ENCODE peak calls at places on chromosomes 5 and 9, in ten cellular contexts. One of them, this sample, is unnamed.

GRCh38 chr9:89592963-89593775 is 11.6 kb upstream of the GADD45G start:
- DNase-seq in H1: peak; percentile 72
- DNase-seq in heart left ventricle: no peak
- DNase-seq in sigmoid colon: no peak
- DNase-seq in IMR-90: peak; percentile 57
- DNase-seq in tibial nerve: no peak
- DNase-seq in uterus: no peak
- DNase-seq in A549: no peak
- DNase-seq in endothelial cell of umbilical vein: no peak
- DNase-seq in adrenal gland: no peak
- DNase-seq in this sample: no peak

GRCh38 chr9:98045234-98046160 is 11.0 kb upstream of the NANS start:
- DNase-seq in heart left ventricle: no peak
- DNase-seq in sigmoid colon: no peak
- DNase-seq in uterus: no peak
- DNase-seq in H1: no peak
- DNase-seq in IMR-90: no peak
- DNase-seq in A549: no peak
- DNase-seq in tibial nerve: no peak
- DNase-seq in endothelial cell of umbilical vein: no peak
- DNase-seq in adrenal gland: no peak
- DNase-seq in this sample: no peak

GRCh38 chr9:28927711-28928110 is 1354.4 kb upstream of the C9orf72 start:
- DNase-seq in adrenal gland: no peak
- DNase-seq in sigmoid colon: no peak
- DNase-seq in A549: peak; percentile 7
- DNase-seq in endothelial cell of umbilical vein: no peak
- DNase-seq in tibial nerve: no peak
- DNase-seq in H1: no peak
- DNase-seq in heart left ventricle: no peak
- DNase-seq in IMR-90: no peak
- DNase-seq in uterus: no peak
- DNase-seq in this sample: no peak

GRCh38 chr5:131745594-131746175 is 51.1 kb downstream of the FNIP1 start:
- DNase-seq in IMR-90: peak; percentile 20
- DNase-seq in A549: no peak
- DNase-seq in tibial nerve: no peak
- DNase-seq in endothelial cell of umbilical vein: no peak
- DNase-seq in heart left ventricle: no peak
- DNase-seq in H1: no peak
- DNase-seq in adrenal gland: no peak
- DNase-seq in sigmoid colon: no peak
- DNase-seq in uterus: no peak
- DNase-seq in this sample: no peak

GRCh38 chr9:130495067-130495466 is 50.3 kb downstream of the ASS1 start:
- DNase-seq in A549: no peak
- DNase-seq in endothelial cell of umbilical vein: no peak
- DNase-seq in sigmoid colon: no peak
- DNase-seq in IMR-90: no peak
- DNase-seq in uterus: no peak
- DNase-seq in H1: no peak
- DNase-seq in tibial nerve: no peak
- DNase-seq in adrenal gland: no peak
- DNase-seq in heart left ventricle: no peak
- DNase-seq in this sample: no peak

GRCh38 chr9:72753261-72753893 is 199.5 kb downstream of the ALDH1A1 start:
- DNase-seq in H1: no peak
- DNase-seq in uterus: no peak
- DNase-seq in heart left ventricle: no peak
- DNase-seq in IMR-90: peak; percentile 31
- DNase-seq in sigmoid colon: no peak
- DNase-seq in endothelial cell of umbilical vein: peak; percentile 10
- DNase-seq in A549: peak; percentile 13
- DNase-seq in adrenal gland: no peak
- DNase-seq in tibial nerve: no peak
- DNase-seq in this sample: no peak

GRCh38 chr5:17012289-17012688 is 76.2 kb upstream of the MYO10 start:
- DNase-seq in sigmoid colon: no peak
- DNase-seq in H1: no peak
- DNase-seq in adrenal gland: no peak
- DNase-seq in heart left ventricle: no peak
- DNase-seq in endothelial cell of umbilical vein: peak; percentile 59
- DNase-seq in A549: peak; percentile 35
- DNase-seq in uterus: no peak
- DNase-seq in tibial nerve: no peak
- DNase-seq in IMR-90: peak; percentile 83
- DNase-seq in this sample: no peak

GRCh38 chr5:142783601-142784291 is 13.6 kb downstream of the ARHGAP26 start:
- DNase-seq in tibial nerve: no peak
- DNase-seq in H1: no peak
- DNase-seq in heart left ventricle: peak; percentile 54
- DNase-seq in sigmoid colon: peak; percentile 75
- DNase-seq in endothelial cell of umbilical vein: no peak
- DNase-seq in IMR-90: no peak
- DNase-seq in A549: no peak
- DNase-seq in uterus: no peak
- DNase-seq in adrenal gland: peak; percentile 74
- DNase-seq in this sample: no peak

GRCh38 chr5:32445831-32446614 is 1.5 kb upstream of the ZFR start:
- DNase-seq in tibial nerve: no peak
- DNase-seq in endothelial cell of umbilical vein: no peak
- DNase-seq in adrenal gland: no peak
- DNase-seq in sigmoid colon: no peak
- DNase-seq in uterus: no peak
- DNase-seq in H1: no peak
- DNase-seq in IMR-90: no peak
- DNase-seq in heart left ventricle: no peak
- DNase-seq in A549: no peak
- DNase-seq in this sample: peak; percentile 44

GRCh38 chr5:1801061-1801953 is at the start of gene NDUFS6:
- DNase-seq in endothelial cell of umbilical vein: peak; percentile 78
- DNase-seq in adrenal gland: peak; percentile 81
- DNase-seq in heart left ventricle: peak; percentile 84
- DNase-seq in H1: peak; percentile 39
- DNase-seq in A549: peak; percentile 55
- DNase-seq in tibial nerve: peak; percentile 38
- DNase-seq in IMR-90: peak; percentile 55
- DNase-seq in sigmoid colon: peak; percentile 86
- DNase-seq in uterus: peak; percentile 62
- DNase-seq in this sample: peak; percentile 29

GRCh38 chr5:131776451-131776850 is 20.4 kb downstream of the FNIP1 start:
- DNase-seq in sigmoid colon: no peak
- DNase-seq in heart left ventricle: no peak
- DNase-seq in adrenal gland: no peak
- DNase-seq in uterus: no peak
- DNase-seq in endothelial cell of umbilical vein: no peak
- DNase-seq in A549: no peak
- DNase-seq in IMR-90: no peak
- DNase-seq in H1: no peak
- DNase-seq in tibial nerve: no peak
- DNase-seq in this sample: no peak

GRCh38 chr9:138043411-138044345 is 166.1 kb downstream of the CACNA1B start:
- DNase-seq in tibial nerve: no peak
- DNase-seq in H1: no peak
- DNase-seq in heart left ventricle: no peak
- DNase-seq in sigmoid colon: peak; percentile 46
- DNase-seq in adrenal gland: no peak
- DNase-seq in uterus: no peak
- DNase-seq in A549: no peak
- DNase-seq in IMR-90: no peak
- DNase-seq in endothelial cell of umbilical vein: no peak
- DNase-seq in this sample: peak; percentile 17

GRCh38 chr5:89083791-89084190 is 200.8 kb upstream of the MEF2C start:
- DNase-seq in A549: no peak
- DNase-seq in adrenal gland: no peak
- DNase-seq in endothelial cell of umbilical vein: no peak
- DNase-seq in tibial nerve: no peak
- DNase-seq in IMR-90: peak; percentile 42
- DNase-seq in uterus: no peak
- DNase-seq in sigmoid colon: no peak
- DNase-seq in H1: no peak
- DNase-seq in heart left ventricle: no peak
- DNase-seq in this sample: no peak

GRCh38 chr5:98794001-98794400 is 20.5 kb downstream of the RGMB start:
- DNase-seq in sigmoid colon: no peak
- DNase-seq in adrenal gland: no peak
- DNase-seq in tibial nerve: no peak
- DNase-seq in H1: no peak
- DNase-seq in heart left ventricle: no peak
- DNase-seq in endothelial cell of umbilical vein: no peak
- DNase-seq in IMR-90: no peak
- DNase-seq in uterus: no peak
- DNase-seq in A549: no peak
- DNase-seq in this sample: no peak
- H3K4me1 ChIP-seq in sigmoid colon: no peaks in the 10 kb centered on the region
- H3K4me1 ChIP-seq in adrenal gland: no peaks in the 10 kb centered on the region
- H3K4me1 ChIP-seq in tibial nerve: no peaks in the 10 kb centered on the region
- H3K4me1 ChIP-seq in H1: peaks cover 8% of the 10 kb centered on the region
- H3K4me1 ChIP-seq in heart left ventricle: peaks cover 8% of the 10 kb centered on the region
- H3K4me1 ChIP-seq in endothelial cell of umbilical vein: no peaks in the 10 kb centered on the region
- H3K4me1 ChIP-seq in IMR-90: no peaks in the 10 kb centered on the region
- H3K4me1 ChIP-seq in uterus: no peaks in the 10 kb centered on the region
- H3K4me1 ChIP-seq in A549: peaks cover 3% of the 10 kb centered on the region
- H3K4me1 ChIP-seq in this sample: no peaks in the 10 kb centered on the region

GRCh38 chr9:127877566-127877998 is at the start of gene AK1:
- DNase-seq in endothelial cell of umbilical vein: peak; percentile 63
- DNase-seq in uterus: peak; percentile 76
- DNase-seq in IMR-90: peak; percentile 37
- DNase-seq in A549: no peak
- DNase-seq in sigmoid colon: peak; percentile 91
- DNase-seq in H1: no peak
- DNase-seq in heart left ventricle: peak; percentile 89
- DNase-seq in tibial nerve: peak; percentile 68
- DNase-seq in adrenal gland: peak; percentile 81
- DNase-seq in this sample: peak; percentile 82
- TF ChIP-seq POLR2A in endothelial cell of umbilical vein: peak; percentile 86
- TF ChIP-seq POLR2A in uterus: peak; percentile 56
- TF ChIP-seq POLR2A in IMR-90: peak; percentile 42
- TF ChIP-seq POLR2A in A549: peak; percentile 59
- TF ChIP-seq POLR2A in sigmoid colon: no peak
- TF ChIP-seq POLR2A in H1: peak; percentile 52
- TF ChIP-seq POLR2A in heart left ventricle: no peak
- TF ChIP-seq POLR2A in tibial nerve: peak; percentile 62
- TF ChIP-seq POLR2A in adrenal gland: no peak
- TF ChIP-seq POLR2A in this sample: no peak

GRCh38 chr9:5450360-5451051 is at the start of gene CD274:
- DNase-seq in heart left ventricle: peak; percentile 94
- DNase-seq in A549: peak; percentile 70
- DNase-seq in H1: peak; percentile 79
- DNase-seq in tibial nerve: peak; percentile 61
- DNase-seq in IMR-90: peak; percentile 93
- DNase-seq in endothelial cell of umbilical vein: peak; percentile 92
- DNase-seq in uterus: peak; percentile 86
- DNase-seq in adrenal gland: peak; percentile 93
- DNase-seq in sigmoid colon: peak; percentile 93
- DNase-seq in this sample: peak; percentile 82
- H3K4me1 ChIP-seq in heart left ventricle: no peaks in the 10 kb centered on the region
- H3K4me1 ChIP-seq in A549: peaks cover 53% of the 10 kb centered on the region
- H3K4me1 ChIP-seq in H1: peaks cover 2% of the 10 kb centered on the region
- H3K4me1 ChIP-seq in tibial nerve: no peaks in the 10 kb centered on the region
- H3K4me1 ChIP-seq in IMR-90: peaks cover 6% of the 10 kb centered on the region
- H3K4me1 ChIP-seq in endothelial cell of umbilical vein: peaks cover 68% of the 10 kb centered on the region
- H3K4me1 ChIP-seq in uterus: no peaks in the 10 kb centered on the region
- H3K4me1 ChIP-seq in adrenal gland: no peaks in the 10 kb centered on the region
- H3K4me1 ChIP-seq in sigmoid colon: no peaks in the 10 kb centered on the region
- H3K4me1 ChIP-seq in this sample: no peaks in the 10 kb centered on the region

GRCh38 chr5:59759600-59760357 is 133.7 kb downstream of the PDE4D start:
- DNase-seq in H1: no peak
- DNase-seq in A549: peak; percentile 49
- DNase-seq in adrenal gland: no peak
- DNase-seq in sigmoid colon: no peak
- DNase-seq in tibial nerve: no peak
- DNase-seq in endothelial cell of umbilical vein: peak; percentile 77
- DNase-seq in uterus: no peak
- DNase-seq in IMR-90: no peak
- DNase-seq in heart left ventricle: no peak
- DNase-seq in this sample: no peak
- TF ChIP-seq POLR2A in H1: no peak
- TF ChIP-seq POLR2A in A549: no peak
- TF ChIP-seq POLR2A in adrenal gland: no peak
- TF ChIP-seq POLR2A in sigmoid colon: no peak
- TF ChIP-seq POLR2A in tibial nerve: no peak
- TF ChIP-seq POLR2A in endothelial cell of umbilical vein: no peak
- TF ChIP-seq POLR2A in uterus: no peak
- TF ChIP-seq POLR2A in IMR-90: no peak
- TF ChIP-seq POLR2A in heart left ventricle: no peak
- TF ChIP-seq POLR2A in this sample: no peak